ENCODE peak calls at places on chromosomes 7 and 10, in nine cellular contexts. C is psoas muscle, P is left lobe of liver, B is nephron progenitor cell, K is left kidney, I is T-helper 9 cell, L is fibroblast of lung, G is kidney glomerular epithelial cell, A is WERI-Rb-1. Y is an unnamed sample.

GRCh38 chr7:86558680-86559079 is 85.0 kb upstream of the GRM3 start:
- DNase-seq in B (no peak), C (no peak), I (no peak), P (no peak), L (no peak), A (no peak), G (no peak), K (no peak), Y (no peak)

GRCh38 chr10:90111671-90112070 is 410.3 kb downstream of the KIF20B start:
- DNase-seq in P (no peak), A (no peak), B (no peak), C (no peak), G (peak), K (no peak), I (no peak), L (no peak), Y (no peak)

GRCh38 chr10:132837905-132838304 is 52.0 kb upstream of the NKX6-2 start:
- DNase-seq in G (no peak), B (no peak), A (no peak), C (no peak), I (no peak), K (no peak), L (no peak), P (no peak), Y (no peak)

GRCh38 chr7:135708041-135708440 is 19.9 kb downstream of the SLC13A4 start:
- DNase-seq in G (no peak), A (peak), C (no peak), K (no peak), L (no peak), I (no peak), P (no peak), B (no peak), Y (no peak)

GRCh38 chr7:80634505-80634904 is 3.9 kb upstream of the CD36 start:
- DNase-seq in I (no peak), K (no peak), L (peak), B (no peak), C (no peak), A (no peak), P (no peak), G (no peak), Y (no peak)

GRCh38 chr7:82633592-82633991 is 190.0 kb upstream of the CACNA2D1 start:
- DNase-seq in K (no peak), L (no peak), B (no peak), P (no peak), G (no peak), C (no peak), A (no peak), I (no peak), Y (no peak)

GRCh38 chr10:101330236-101331225 is 23.4 kb upstream of the BTRC start:
- DNase-seq in C (no peak), I (no peak), A (no peak), L (peak), G (peak), B (no peak), P (no peak), K (peak), Y (no peak)

GRCh38 chr7:132192809-132193208 is 383.5 kb downstream of the PLXNA4 start:
- DNase-seq in G (no peak), P (no peak), A (no peak), L (no peak), C (no peak), B (no peak), I (no peak), K (no peak), Y (no peak)

GRCh38 chr10:72086466-72087391 is 1.6 kb downstream of the SPOCK2 start:
- DNase-seq in K (peak), I (peak), A (no peak), L (no peak), C (peak), B (peak), G (peak), P (no peak), Y (peak)

GRCh38 chr7:38554586-38554985 is 76.6 kb downstream of the AMPH start:
- DNase-seq in A (no peak), B (no peak), K (peak), L (no peak), G (no peak), C (no peak), P (no peak), I (no peak), Y (no peak)

GRCh38 chr10:100245484-100246220 is 16.3 kb upstream of the CHUK start:
- DNase-seq in G (no peak), K (no peak), C (no peak), L (no peak), I (no peak), A (no peak), P (no peak), B (no peak), Y (no peak)

GRCh38 chr7:53437336-53437735 is 401.9 kb downstream of the POM121L12 start:
- DNase-seq in B (no peak), C (no peak), P (no peak), A (no peak), G (peak), I (no peak), K (no peak), L (no peak), Y (no peak)

GRCh38 chr10:94496646-94497045 is 48.9 kb upstream of the HELLS start:
- DNase-seq in B (no peak), G (no peak), A (no peak), K (no peak), C (no peak), L (no peak), I (no peak), P (no peak), Y (no peak)

GRCh38 chr7:44176486-44176885 is 12.8 kb downstream of the GCK start:
- DNase-seq in A (no peak), C (no peak), P (peak), L (no peak), I (no peak), K (no peak), G (no peak), B (no peak), Y (no peak)

GRCh38 chr7:7432979-7433378 is 102.7 kb downstream of the COL28A1 start:
- DNase-seq in P (no peak), I (no peak), K (no peak), A (no peak), C (no peak), B (no peak), G (no peak), L (no peak), Y (no peak)

GRCh38 chr7:66657798-66658197 is 29.1 kb downstream of the KCTD7 start:
- DNase-seq in C (no peak), G (no peak), K (no peak), L (no peak), P (no peak), A (no peak), B (no peak), I (no peak), Y (no peak)

GRCh38 chr10:86139066-86139657 is 227.4 kb downstream of the GRID1 start:
- DNase-seq in I (no peak), B (peak), K (peak), G (no peak), P (no peak), L (no peak), C (no peak), A (peak), Y (no peak)

GRCh38 chr10:116183733-116184447 is 89.1 kb downstream of the GFRA1 start:
- DNase-seq in I (no peak), C (no peak), B (peak), K (peak), A (no peak), P (no peak), G (peak), L (no peak), Y (no peak)

GRCh38 chr10:5478694-5479305 is 20.6 kb downstream of the CALML5 start:
- DNase-seq in L (no peak), I (no peak), C (no peak), B (no peak), G (no peak), P (no peak), A (no peak), K (no peak), Y (no peak)